ENCODE peak calls at places on chromosome 22, in four cellular contexts. J is heart left ventricle, K is lower lobe of right lung, C is lung. N is an unnamed sample. For H3K27me3, the result is how much of the 10 kb centered on the place peaks cover.

GRCh38 chr22:38148252-38148651 is 33.4 kb downstream of the PLA2G6 start:
- DNase-seq in J (no peak), K (no peak), C (no peak), N (peak)

GRCh38 chr22:47043835-47044721 is 281.6 kb downstream of the TBC1D22A start:
- DNase-seq in J (no peak), K (peak), C (peak), N (no peak)

GRCh38 chr22:48867891-48868290 is 959.8 kb downstream of the BRD1 start:
- DNase-seq in J (no peak), K (peak), C (no peak), N (no peak)

GRCh38 chr22:30681840-30682239 is 12.8 kb upstream of the OSBP2 start:
- DNase-seq in J (no peak), K (no peak), C (no peak), N (no peak)

GRCh38 chr22:39453765-39454378 is 2.9 kb upstream of the MGAT3 start:
- DNase-seq in J (no peak), K (no peak), C (no peak), N (no peak)

GRCh38 chr22:40235418-40235817 is 57.7 kb downstream of the TNRC6B start:
- DNase-seq in J (no peak), K (no peak), C (no peak), N (no peak)

GRCh38 chr22:29055192-29055830 is 6.3 kb downstream of the C22orf31 start:
- DNase-seq in J (no peak), K (no peak), C (no peak), N (no peak)

GRCh38 chr22:39439170-39439569 is 17.6 kb upstream of the MGAT3 start:
- DNase-seq in J (no peak), K (no peak), C (no peak), N (peak)

GRCh38 chr22:17829691-17830040 is 55.4 kb upstream of the BID start:
- DNase-seq in J (no peak), K (no peak), C (no peak), N (no peak)

DNA sequence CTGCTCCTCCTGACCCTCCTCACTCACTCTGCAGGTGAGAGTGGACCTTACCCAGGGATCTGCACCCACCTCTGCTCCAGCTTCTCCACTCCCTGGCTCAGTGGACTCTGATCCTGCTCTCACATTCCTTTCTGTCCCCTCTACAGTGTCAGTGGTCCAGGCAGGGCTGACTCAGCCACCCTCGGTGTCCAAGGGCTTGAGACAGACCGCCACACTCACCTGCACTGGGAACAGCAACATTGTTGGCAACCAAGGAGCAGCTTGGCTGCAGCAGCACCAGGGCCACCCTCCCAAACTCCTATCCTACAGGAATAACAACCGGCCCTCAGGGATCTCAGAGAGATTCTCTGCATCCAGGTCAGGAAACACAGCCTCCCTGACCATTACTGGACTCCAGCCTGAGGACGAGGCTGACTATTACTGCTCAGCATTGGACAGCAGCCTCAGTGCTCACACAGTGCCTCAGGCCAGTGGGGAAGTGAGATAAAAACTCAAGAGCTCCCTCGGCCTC is 29.7 kb upstream of the VPREB1 start:
- DNase-seq in J (no peak), K (no peak), C (no peak), N (no peak)
- H3K27me3 ChIP-seq in J (under half), K (under half), C (under half), N (under half)

DNA sequence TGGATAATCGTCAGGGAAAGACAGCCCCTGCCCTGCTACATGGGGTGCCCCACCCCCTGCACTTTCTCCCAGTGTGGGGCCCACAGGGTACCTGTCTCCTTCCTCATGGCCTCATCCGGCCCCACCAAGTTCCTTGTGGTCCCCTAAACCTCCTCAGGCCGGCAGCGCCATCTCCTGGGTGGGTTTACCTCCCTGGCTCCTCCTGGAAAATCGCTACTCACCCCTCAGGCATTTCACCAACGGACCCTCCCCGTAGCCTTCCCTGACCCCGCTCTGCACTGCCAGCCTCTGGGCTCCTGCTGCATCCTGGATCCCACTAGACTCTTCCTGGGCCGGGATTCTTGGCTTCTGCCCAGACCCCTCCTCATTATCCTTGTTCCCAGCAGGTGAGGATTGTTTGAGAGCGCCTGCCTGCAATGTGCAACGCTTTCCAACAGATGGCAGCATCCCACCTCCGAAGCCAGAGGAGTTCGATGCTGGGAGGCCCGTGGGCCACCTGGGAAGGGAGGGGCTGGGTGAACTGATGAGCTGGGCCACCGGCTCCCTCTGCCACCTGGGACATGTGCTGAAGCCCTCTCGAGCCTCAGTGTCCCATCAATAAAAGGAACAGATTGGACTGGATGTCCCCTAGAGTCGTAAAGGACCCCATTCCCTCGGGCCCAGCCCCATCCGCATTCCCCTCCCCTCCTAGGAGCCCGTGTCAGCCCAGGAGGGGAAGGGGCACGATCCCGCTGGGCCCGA is 44.2 kb upstream of the TTLL12 start:
- DNase-seq in J (peak), K (peak), C (peak), N (peak)
- H3K4me3 ChIP-seq in J (no peak), K (no peak), C (no peak), N (no peak)

GRCh38 chr22:43528601-43529360 is 117.0 kb downstream of the MPPED1 start:
- DNase-seq in J (no peak), K (no peak), C (no peak), N (no peak)

GRCh38 chr22:43529954-43530863 is 118.4 kb downstream of the MPPED1 start:
- DNase-seq in J (no peak), K (no peak), C (no peak), N (peak)

GRCh38 chr22:43529461-43529860 is 117.6 kb downstream of the MPPED1 start:
- DNase-seq in J (no peak), K (no peak), C (no peak), N (no peak)

GRCh38 chr22:43526951-43527350 is 115.1 kb downstream of the MPPED1 start:
- DNase-seq in J (no peak), K (no peak), C (no peak), N (no peak)

DNA sequence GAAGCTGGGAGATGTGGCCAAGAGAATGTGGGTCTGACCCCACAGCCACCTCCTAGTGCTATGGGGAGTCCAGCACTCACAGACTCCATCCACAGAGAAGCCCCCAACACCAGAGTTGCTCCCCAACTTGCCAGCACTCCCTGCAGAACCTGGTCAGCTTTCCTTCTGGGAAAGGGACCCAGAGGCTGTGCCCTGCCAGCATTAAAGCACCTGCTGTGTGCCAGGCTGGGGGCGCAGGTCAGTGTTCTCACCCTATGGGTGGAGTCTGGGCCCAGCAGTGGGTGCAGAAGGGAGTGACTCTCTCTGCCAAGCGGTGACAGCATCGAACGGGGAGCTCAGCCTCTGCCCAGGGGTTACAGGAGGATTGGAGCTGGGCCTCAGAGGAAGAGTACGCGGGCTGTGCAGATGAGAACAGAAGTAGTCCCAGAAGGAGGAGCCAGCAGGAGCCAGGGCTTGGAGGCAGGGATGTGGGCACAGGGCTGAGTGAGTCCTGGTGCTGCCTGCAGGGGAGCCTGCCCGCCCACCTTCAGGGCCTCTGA is 114.4 kb downstream of the MPPED1 start:
- DNase-seq in J (no peak), K (no peak), C (no peak), N (no peak)
- TF ChIP-seq CTCF in J (no peak), K (no peak), C (no peak), N (no peak)

GRCh38 chr22:36305813-36306212 is 52.9 kb downstream of the APOL1 start:
- DNase-seq in J (no peak), K (no peak), C (no peak), N (no peak)

GRCh38 chr22:36306227-36306626 is 53.3 kb downstream of the APOL1 start:
- DNase-seq in J (no peak), K (no peak), C (no peak), N (no peak)

GRCh38 chr22:36304429-36304828 is 51.5 kb downstream of the APOL1 start:
- DNase-seq in J (no peak), K (no peak), C (no peak), N (no peak)

GRCh38 chr22:36311386-36312085 is 58.6 kb downstream of the APOL1 start:
- DNase-seq in J (no peak), K (no peak), C (no peak), N (no peak)

GRCh38 chr22:36308880-36309279 is 55.9 kb downstream of the APOL1 start:
- DNase-seq in J (no peak), K (no peak), C (no peak), N (no peak)
- H3K27me3 ChIP-seq in J (under half), K (under half), C (under half), N (under half)

GRCh38 chr22:27598792-27599191 is 202.8 kb downstream of the MN1 start:
- DNase-seq in J (no peak), K (no peak), C (no peak), N (no peak)

GRCh38 chr22:27594474-27595134 is 207.0 kb downstream of the MN1 start:
- DNase-seq in J (no peak), K (no peak), C (no peak), N (no peak)

GRCh38 chr22:27596133-27596905 is 205.2 kb downstream of the MN1 start:
- DNase-seq in J (no peak), K (no peak), C (no peak), N (no peak)

GRCh38 chr22:27601195-27601594 is 200.4 kb downstream of the MN1 start:
- DNase-seq in J (no peak), K (no peak), C (no peak), N (no peak)

GRCh38 chr22:27597703-27598444 is 203.7 kb downstream of the MN1 start:
- DNase-seq in J (no peak), K (no peak), C (no peak), N (peak)
- H3K4me3 ChIP-seq in J (no peak), K (no peak), C (no peak), N (no peak)